ENCODE peak calls at places on chromosome 4, in five cellular contexts. One of them, this sample, is unnamed.

GRCh38 chr4:7984286-7984925 is 44.7 kb upstream of the AFAP1 start:
- DNase-seq in trophoblast cell: no peak
- DNase-seq in mesendoderm: no peak
- DNase-seq in H9: no peak
- DNase-seq in IMR-90: no peak
- DNase-seq in this sample: no peak

GRCh38 chr4:53196195-53196641 is 169.6 kb downstream of the SCFD2 start:
- DNase-seq in IMR-90: peak; percentile 36
- DNase-seq in mesendoderm: no peak
- DNase-seq in H9: no peak
- DNase-seq in trophoblast cell: no peak
- DNase-seq in this sample: no peak

GRCh38 chr4:172149329-172149728 is 336.1 kb downstream of the GALNTL6 start:
- DNase-seq in mesendoderm: no peak
- DNase-seq in H9: no peak
- DNase-seq in trophoblast cell: no peak
- DNase-seq in IMR-90: no peak
- DNase-seq in this sample: no peak

GRCh38 chr4:43331226-43332078 is 438.9 kb downstream of the GRXCR1 start:
- DNase-seq in H9: no peak
- DNase-seq in trophoblast cell: no peak
- DNase-seq in IMR-90: peak; percentile 69
- DNase-seq in mesendoderm: no peak
- DNase-seq in this sample: no peak

GRCh38 chr4:55393461-55394320 is 2.1 kb upstream of the TMEM165 start:
- DNase-seq in trophoblast cell: no peak
- DNase-seq in IMR-90: peak; percentile 85
- DNase-seq in H9: no peak
- DNase-seq in mesendoderm: no peak
- DNase-seq in this sample: no peak

GRCh38 chr4:182265881-182266280 is 22.7 kb downstream of the TENM3 start:
- DNase-seq in H9: no peak
- DNase-seq in trophoblast cell: peak; percentile 70
- DNase-seq in mesendoderm: peak; percentile 57
- DNase-seq in IMR-90: no peak
- DNase-seq in this sample: no peak

GRCh38 chr4:184019667-184020665 is 114.9 kb downstream of the STOX2 start:
- DNase-seq in trophoblast cell: no peak
- DNase-seq in mesendoderm: no peak
- DNase-seq in H9: no peak
- DNase-seq in IMR-90: no peak
- DNase-seq in this sample: no peak

GRCh38 chr4:101398807-101399206 is 51.5 kb upstream of the PPP3CA start:
- DNase-seq in H9: no peak
- DNase-seq in mesendoderm: no peak
- DNase-seq in IMR-90: no peak
- DNase-seq in trophoblast cell: no peak
- DNase-seq in this sample: no peak

GRCh38 chr4:176186721-176187395 is 8.5 kb downstream of the SPATA4 start:
- DNase-seq in H9: no peak
- DNase-seq in trophoblast cell: no peak
- DNase-seq in mesendoderm: no peak
- DNase-seq in IMR-90: no peak
- DNase-seq in this sample: no peak

GRCh38 chr4:173074501-173074946 is 94.1 kb upstream of the GALNT7 start:
- DNase-seq in IMR-90: peak; percentile 80
- DNase-seq in mesendoderm: peak; percentile 95
- DNase-seq in trophoblast cell: peak; percentile 82
- DNase-seq in H9: peak; percentile 88
- DNase-seq in this sample: peak; percentile 26

GRCh38 chr4:128220286-128221235 is 67.1 kb downstream of the PGRMC2 start:
- DNase-seq in H9: no peak
- DNase-seq in trophoblast cell: peak; percentile 51
- DNase-seq in mesendoderm: peak; percentile 20
- DNase-seq in IMR-90: peak; percentile 75
- DNase-seq in this sample: no peak

GRCh38 chr4:117284736-117285135 is 199.4 kb upstream of the TRAM1L1 start:
- DNase-seq in H9: no peak
- DNase-seq in IMR-90: no peak
- DNase-seq in mesendoderm: no peak
- DNase-seq in trophoblast cell: no peak
- DNase-seq in this sample: no peak

GRCh38 chr4:15926486-15926885 is 12.1 kb downstream of the FGFBP1 start:
- DNase-seq in H9: no peak
- DNase-seq in IMR-90: peak; percentile 11
- DNase-seq in trophoblast cell: peak; percentile 96
- DNase-seq in mesendoderm: no peak
- DNase-seq in this sample: no peak

GRCh38 chr4:152784490-152785195 is 4.9 kb downstream of the ARFIP1 start:
- DNase-seq in trophoblast cell: peak; percentile 82
- DNase-seq in IMR-90: peak; percentile 40
- DNase-seq in H9: no peak
- DNase-seq in mesendoderm: peak; percentile 82
- DNase-seq in this sample: no peak

GRCh38 chr4:82694106-82694505 is 104.5 kb downstream of the SCD5 start:
- DNase-seq in trophoblast cell: no peak
- DNase-seq in H9: no peak
- DNase-seq in mesendoderm: no peak
- DNase-seq in IMR-90: no peak
- DNase-seq in this sample: no peak

DNA sequence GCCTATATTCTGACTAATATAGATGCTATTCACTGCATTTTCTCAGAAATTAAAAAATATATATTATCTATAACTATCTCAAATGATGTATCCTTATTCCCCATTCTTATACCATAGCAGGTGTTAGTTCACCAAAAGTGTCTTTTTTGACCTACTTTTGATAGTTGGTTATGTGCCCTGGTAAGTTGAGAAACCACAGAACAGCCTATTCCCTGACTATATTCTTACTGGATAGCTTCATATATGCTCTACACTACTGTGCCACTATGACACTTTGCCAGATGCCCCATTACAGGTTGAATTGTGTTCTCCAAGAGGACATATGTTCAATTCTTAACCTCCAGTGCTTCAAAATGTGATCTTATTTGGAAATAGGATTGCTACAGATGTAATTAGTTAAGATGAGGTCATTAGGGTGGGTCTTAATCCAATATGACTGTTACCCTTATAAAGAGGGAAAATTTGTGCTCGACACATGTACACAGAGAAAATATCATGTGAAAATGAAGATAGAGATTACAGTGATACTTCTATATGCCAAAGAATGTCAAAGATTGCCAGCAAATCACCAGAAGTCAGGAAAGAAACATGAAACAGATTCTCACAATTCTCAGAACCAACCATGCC is 76.1 kb downstream of the LRBA start:
- DNase-seq in trophoblast cell: no peak
- DNase-seq in H9: no peak
- DNase-seq in mesendoderm: no peak
- DNase-seq in IMR-90: no peak
- DNase-seq in this sample: no peak
- H3K18ac ChIP-seq in trophoblast cell: no peak overlapping the region
- H3K18ac ChIP-seq in H9: no peak overlapping the region
- H3K18ac ChIP-seq in mesendoderm: no peak overlapping the region
- H3K18ac ChIP-seq in IMR-90: no peak overlapping the region
- H3K18ac ChIP-seq in this sample: no peak overlapping the region

GRCh38 chr4:132124624-132124974 is 1024.5 kb upstream of the PCDH10 start:
- DNase-seq in IMR-90: no peak
- DNase-seq in mesendoderm: no peak
- DNase-seq in trophoblast cell: no peak
- DNase-seq in H9: peak; percentile 27
- DNase-seq in this sample: no peak

GRCh38 chr4:132125131-132125530 is 1024.0 kb upstream of the PCDH10 start:
- DNase-seq in IMR-90: peak; percentile 2
- DNase-seq in H9: no peak
- DNase-seq in mesendoderm: no peak
- DNase-seq in trophoblast cell: no peak
- DNase-seq in this sample: no peak

GRCh38 chr4:132123870-132124623 is 1025.0 kb upstream of the PCDH10 start:
- DNase-seq in trophoblast cell: peak; percentile 2
- DNase-seq in mesendoderm: no peak
- DNase-seq in IMR-90: peak; percentile 55
- DNase-seq in H9: peak; percentile 30
- DNase-seq in this sample: no peak
- H3K18ac ChIP-seq in trophoblast cell: no peak overlapping the region
- H3K18ac ChIP-seq in mesendoderm: no peak overlapping the region
- H3K18ac ChIP-seq in IMR-90: no peak overlapping the region
- H3K18ac ChIP-seq in H9: no peak overlapping the region
- H3K18ac ChIP-seq in this sample: no peak overlapping the region

DNA sequence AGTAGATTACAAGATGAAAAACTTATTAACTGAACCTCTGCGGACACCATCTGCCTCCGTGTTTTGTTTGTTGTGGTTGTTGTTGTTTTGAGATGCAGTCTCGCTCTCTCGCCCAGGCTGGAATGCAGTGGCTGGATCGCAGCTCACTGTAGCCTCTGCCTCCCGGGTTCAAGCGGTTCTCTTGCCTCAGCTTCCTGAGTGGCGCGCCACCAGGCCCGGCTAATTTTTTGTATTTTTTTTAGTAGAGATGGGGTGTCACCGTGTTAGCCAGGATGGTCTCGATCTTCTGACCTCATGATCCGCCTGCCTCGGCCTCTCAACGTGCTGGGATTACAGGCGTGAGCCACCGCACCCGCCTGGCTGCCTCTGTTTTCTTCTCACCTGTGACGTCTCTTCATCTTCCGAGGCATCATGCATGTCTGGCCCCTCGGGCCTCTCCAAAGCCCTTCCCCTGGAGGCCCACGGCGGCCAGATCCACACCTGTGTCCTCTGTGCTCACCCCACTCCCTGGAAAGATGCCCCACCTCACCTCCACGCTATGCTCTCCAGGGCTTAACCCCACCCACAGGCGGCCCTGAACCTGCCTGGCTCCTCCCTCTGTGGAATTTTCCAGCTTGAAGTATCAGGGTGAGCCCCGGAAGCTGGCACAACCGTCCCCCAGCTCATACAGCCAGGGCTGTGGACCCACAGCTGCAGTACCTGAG is 77.0 kb upstream of the MXD4 start:
- DNase-seq in mesendoderm: no peak
- DNase-seq in IMR-90: no peak
- DNase-seq in trophoblast cell: no peak
- DNase-seq in H9: peak; percentile 5
- DNase-seq in this sample: no peak
- H3K18ac ChIP-seq in mesendoderm: no peak overlapping the region
- H3K18ac ChIP-seq in IMR-90: no peak overlapping the region
- H3K18ac ChIP-seq in trophoblast cell: no peak overlapping the region
- H3K18ac ChIP-seq in H9: no peak overlapping the region
- H3K18ac ChIP-seq in this sample: peak overlapping the region; percentile 88

GRCh38 chr4:74111576-74111975 is 12.6 kb upstream of the CXCL2 start:
- DNase-seq in H9: no peak
- DNase-seq in IMR-90: no peak
- DNase-seq in mesendoderm: no peak
- DNase-seq in trophoblast cell: peak; percentile 79
- DNase-seq in this sample: no peak
- H3K18ac ChIP-seq in H9: no peak overlapping the region
- H3K18ac ChIP-seq in IMR-90: no peak overlapping the region
- H3K18ac ChIP-seq in mesendoderm: no peak overlapping the region
- H3K18ac ChIP-seq in trophoblast cell: no peak overlapping the region
- H3K18ac ChIP-seq in this sample: no peak overlapping the region

GRCh38 chr4:185520119-185520518 is 15.2 kb downstream of the PDLIM3 start:
- DNase-seq in trophoblast cell: peak; percentile 36
- DNase-seq in IMR-90: peak; percentile 75
- DNase-seq in mesendoderm: no peak
- DNase-seq in H9: no peak
- DNase-seq in this sample: no peak

GRCh38 chr4:185523862-185524261 is 11.4 kb downstream of the PDLIM3 start:
- DNase-seq in mesendoderm: no peak
- DNase-seq in trophoblast cell: no peak
- DNase-seq in H9: no peak
- DNase-seq in IMR-90: no peak
- DNase-seq in this sample: no peak

GRCh38 chr4:185529413-185529812 is 5.9 kb downstream of the PDLIM3 start:
- DNase-seq in mesendoderm: no peak
- DNase-seq in IMR-90: no peak
- DNase-seq in H9: no peak
- DNase-seq in trophoblast cell: no peak
- DNase-seq in this sample: no peak

GRCh38 chr4:185522451-185522850 is 12.9 kb downstream of the PDLIM3 start:
- DNase-seq in trophoblast cell: no peak
- DNase-seq in IMR-90: no peak
- DNase-seq in mesendoderm: no peak
- DNase-seq in H9: no peak
- DNase-seq in this sample: no peak

DNA sequence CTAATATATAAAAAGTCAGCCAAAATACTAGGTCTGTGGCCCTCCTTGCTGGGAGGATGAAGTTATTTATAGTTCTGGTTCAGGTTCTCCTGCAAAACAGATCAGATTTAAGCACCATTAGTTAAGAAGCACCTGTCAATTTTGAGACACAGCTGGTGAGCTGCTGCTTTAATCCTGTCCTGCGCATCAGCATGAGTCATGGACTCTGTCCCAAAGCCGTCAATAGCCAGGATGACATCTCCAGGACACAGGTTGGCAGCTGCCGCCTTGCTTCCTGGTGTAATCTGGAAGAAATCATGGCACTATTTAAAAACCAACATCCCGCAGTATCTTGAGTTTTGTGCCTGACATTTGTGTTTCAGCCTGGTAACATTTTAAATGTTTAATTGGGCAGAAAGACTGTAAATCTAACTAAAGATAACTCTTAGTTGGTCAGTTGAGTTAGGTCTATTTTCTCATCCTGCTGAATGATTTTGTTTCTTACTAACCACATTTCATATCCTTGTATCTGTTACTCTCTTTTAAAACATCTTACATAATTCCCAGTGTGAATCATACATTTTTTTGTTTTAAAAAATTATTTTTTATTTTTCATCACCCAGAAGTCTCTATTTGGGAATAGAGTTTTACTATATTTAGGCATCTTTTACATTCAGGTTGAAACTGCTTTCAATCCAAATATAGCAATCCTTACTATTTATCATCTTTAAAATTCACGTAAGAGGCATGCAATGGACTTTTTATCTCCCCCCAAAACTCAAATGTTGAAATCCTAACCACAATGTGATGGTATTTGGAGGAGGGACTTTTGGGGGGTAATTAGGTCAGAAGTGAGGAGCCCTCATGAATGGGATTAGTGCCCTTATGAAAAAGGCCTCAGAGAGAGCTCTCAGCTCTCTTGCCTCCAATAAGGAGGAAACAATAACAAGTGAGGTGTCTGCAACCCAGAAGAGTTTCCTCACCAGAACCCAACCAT is 10.1 kb downstream of the PDLIM3 start:
- DNase-seq in H9: no peak
- DNase-seq in IMR-90: peak; percentile 30
- DNase-seq in mesendoderm: no peak
- DNase-seq in trophoblast cell: no peak
- DNase-seq in this sample: no peak
- H3K18ac ChIP-seq in H9: no peak overlapping the region
- H3K18ac ChIP-seq in IMR-90: no peak overlapping the region
- H3K18ac ChIP-seq in mesendoderm: no peak overlapping the region
- H3K18ac ChIP-seq in trophoblast cell: no peak overlapping the region
- H3K18ac ChIP-seq in this sample: no peak overlapping the region

DNA sequence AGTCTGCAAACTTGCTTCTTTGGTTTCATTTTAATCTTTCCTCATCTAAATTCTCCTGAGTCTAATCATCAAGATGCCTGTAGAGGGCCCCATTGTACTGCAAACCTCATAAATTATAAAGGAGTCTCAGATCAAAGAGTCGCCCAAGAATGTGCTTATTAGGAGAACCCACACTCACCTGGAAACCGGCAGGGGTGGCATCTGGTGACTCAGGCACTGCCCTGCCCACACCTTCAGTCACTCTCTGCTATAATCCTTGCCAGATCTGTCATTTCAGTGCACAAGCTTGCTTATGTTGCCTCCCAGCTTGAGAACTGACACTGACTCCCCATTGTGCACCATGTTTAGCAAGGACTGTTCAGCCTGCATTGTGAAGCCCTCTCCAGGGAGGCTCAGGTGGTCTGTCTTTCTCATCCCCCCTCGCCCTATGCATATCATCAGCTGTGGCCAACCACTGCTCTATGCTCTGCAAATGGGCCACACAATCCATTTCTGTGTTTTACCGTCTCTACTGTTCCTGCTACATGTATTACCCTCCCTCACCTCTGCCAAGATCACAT is 12.4 kb downstream of the EPGN start:
- DNase-seq in trophoblast cell: peak; percentile 66
- DNase-seq in H9: peak; percentile 66
- DNase-seq in mesendoderm: peak; percentile 87
- DNase-seq in IMR-90: peak; percentile 55
- DNase-seq in this sample: peak; percentile 14
- H3K18ac ChIP-seq in trophoblast cell: no peak overlapping the region
- H3K18ac ChIP-seq in H9: no peak overlapping the region
- H3K18ac ChIP-seq in mesendoderm: no peak overlapping the region
- H3K18ac ChIP-seq in IMR-90: no peak overlapping the region
- H3K18ac ChIP-seq in this sample: no peak overlapping the region